ENCODE peak calls at places on chromosomes 6 and 20, in eight cellular contexts. B is AG09319, D is Peyer's patch, A is GM20000, Y is adrenal gland, M is type B pancreatic cell, P is natural killer cell, I is Calu3. L is an unnamed sample.
A peak's percentile ranks its signal among the peaks of the same experiment; 100 is the strongest.

GRCh38 chr6:126625019-126625418 is 285.1 kb downstream of the CENPW start:
- DNase-seq in B (no peak), D (no peak), A (no peak), Y (no peak), M (no peak), P (no peak), I (no peak), L (peak; percentile 45)

GRCh38 chr6:30568245-30568644 is 3.0 kb upstream of the ABCF1 start:
- DNase-seq in B (no peak), D (no peak), A (no peak), Y (no peak), M (no peak), P (no peak), I (peak; percentile 49), L (no peak)

GRCh38 chr6:124967444-124967843 is 5.2 kb downstream of the RNF217 start:
- DNase-seq in B (no peak), D (no peak), A (no peak), Y (no peak), M (no peak), P (no peak), I (no peak), L (no peak)

GRCh38 chr6:28802417-28803336 is 121.1 kb downstream of the TRIM27 start:
- DNase-seq in B (no peak), D (no peak), A (no peak), Y (no peak), M (no peak), P (no peak), I (peak; percentile 62), L (peak; percentile 92)

GRCh38 chr20:7770578-7770977 is 169.7 kb downstream of the HAO1 start:
- DNase-seq in B (no peak), D (no peak), A (no peak), Y (no peak), M (no peak), P (no peak), I (no peak), L (no peak)

GRCh38 chr20:51631011-51631950 is 88.8 kb upstream of the NFATC2 start:
- DNase-seq in B (peak; percentile 91), D (no peak), A (peak; percentile 40), Y (peak; percentile 62), M (no peak), P (no peak), I (peak; percentile 83), L (peak; percentile 96)

GRCh38 chr6:92681401-92681800 is 738.0 kb downstream of the EPHA7 start:
- DNase-seq in B (no peak), D (no peak), A (no peak), Y (no peak), M (no peak), P (no peak), I (no peak), L (no peak)

GRCh38 chr20:49989234-49990065 is 6.7 kb downstream of the SNAI1 start:
- DNase-seq in B (peak; percentile 83), D (no peak), A (no peak), Y (peak; percentile 73), M (no peak), P (no peak), I (no peak), L (peak; percentile 75)

GRCh38 chr20:41359541-41360011 is 7.0 kb downstream of the EMILIN3 start:
- DNase-seq in B (no peak), D (no peak), A (no peak), Y (no peak), M (no peak), P (no peak), I (no peak), L (no peak)

DNA sequence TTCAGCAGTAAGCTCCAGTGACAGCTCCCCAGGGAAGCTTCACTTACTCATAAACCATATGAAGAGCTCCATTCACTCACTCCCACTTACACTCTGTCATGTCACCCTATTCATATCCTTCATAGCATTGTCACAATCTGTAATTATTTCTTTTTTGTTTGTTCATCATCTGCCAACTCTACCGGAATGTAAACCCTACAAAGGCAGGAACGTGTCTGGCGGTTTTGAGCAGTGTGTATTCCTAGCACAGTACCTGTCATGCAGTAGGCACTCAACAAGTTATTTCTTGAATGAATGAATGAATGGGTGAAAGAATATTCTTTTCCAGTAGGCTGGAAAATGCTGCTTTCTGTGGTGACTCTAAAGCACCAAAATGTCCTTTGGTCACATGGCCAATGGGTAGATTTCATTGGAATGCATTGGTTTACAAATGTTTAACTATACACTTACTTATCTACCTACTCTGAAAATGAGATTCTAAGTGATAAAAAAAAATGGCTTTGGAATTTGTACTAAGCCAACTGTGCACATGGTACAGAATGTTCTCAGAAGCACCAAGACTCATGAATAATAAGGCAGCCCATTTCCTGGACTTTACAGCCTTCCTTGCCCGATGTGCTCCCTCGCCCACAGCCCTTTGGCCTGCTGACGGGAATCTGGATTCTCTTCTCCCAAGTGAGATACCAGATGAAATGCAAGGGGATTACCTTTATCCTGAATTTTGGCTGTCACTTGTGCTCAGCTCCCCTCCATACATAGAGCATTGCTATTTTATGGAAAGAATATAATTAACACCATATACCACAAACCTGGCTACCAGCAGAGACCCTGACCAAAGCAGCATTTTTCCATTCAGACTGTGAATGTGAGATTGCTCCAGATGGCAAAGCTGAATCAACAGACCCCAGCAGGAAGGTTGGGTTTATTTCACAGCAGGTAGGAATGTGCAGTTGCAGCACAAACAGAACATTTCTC is 273.3 kb downstream of the ALDH8A1 start:
- DNase-seq in B (no peak), D (peak; percentile 76), A (no peak), Y (no peak), M (no peak), P (no peak), I (no peak), L (peak; percentile 83)
- TF ChIP-seq CTCF in B (no peak), D (peak; percentile 23), A (no peak), Y (no peak), M (no peak), P (no peak), I (no peak), L (no peak)

DNA sequence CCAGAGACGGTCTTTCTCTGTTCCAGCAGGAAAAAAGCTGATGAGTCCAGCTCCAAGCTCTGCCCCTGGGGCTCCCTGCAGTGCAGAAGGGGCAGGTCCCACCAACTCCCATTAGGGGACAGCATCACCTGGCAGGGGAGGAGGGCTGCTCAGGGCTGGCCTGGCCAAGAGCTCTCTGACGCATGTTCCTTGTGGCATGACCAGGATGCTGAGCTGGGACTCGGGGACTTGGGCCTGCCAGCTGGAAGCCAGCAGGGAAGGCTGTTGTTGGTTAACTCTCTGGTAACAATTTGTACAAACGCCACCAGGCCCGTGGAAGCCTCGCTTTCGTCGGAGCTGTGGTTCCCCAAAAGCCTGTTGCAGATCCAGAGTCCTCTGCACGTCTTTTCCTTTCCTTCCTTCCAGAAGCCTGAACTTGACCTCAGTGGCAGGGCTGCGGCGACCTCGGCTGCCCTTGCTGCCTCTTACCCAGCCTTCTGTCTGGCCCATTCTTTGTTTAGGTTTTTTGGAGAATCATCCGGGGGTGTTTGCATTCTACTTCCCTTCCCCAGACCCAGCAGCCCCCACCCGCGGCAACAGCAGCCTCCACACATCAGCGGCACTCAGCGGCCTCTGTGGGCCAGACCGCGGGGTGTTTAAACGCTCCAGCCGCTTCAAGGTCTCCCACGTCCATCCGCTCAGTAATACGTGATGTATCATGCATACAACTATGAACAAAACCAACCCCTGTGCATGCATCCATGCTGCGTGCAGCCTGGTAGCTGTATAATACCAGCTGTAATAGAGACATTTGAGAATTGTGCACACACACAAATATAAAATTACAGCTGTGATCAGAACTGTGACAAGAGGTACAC is 63.3 kb downstream of the GNAS-AS1 start:
- DNase-seq in B (no peak), D (peak; percentile 24), A (no peak), Y (no peak), M (no peak), P (no peak), I (no peak), L (no peak)
- TF ChIP-seq CTCF in B (no peak), D (no peak), A (no peak), Y (no peak), M (no peak), P (no peak), I (no peak), L (no peak)

DNA sequence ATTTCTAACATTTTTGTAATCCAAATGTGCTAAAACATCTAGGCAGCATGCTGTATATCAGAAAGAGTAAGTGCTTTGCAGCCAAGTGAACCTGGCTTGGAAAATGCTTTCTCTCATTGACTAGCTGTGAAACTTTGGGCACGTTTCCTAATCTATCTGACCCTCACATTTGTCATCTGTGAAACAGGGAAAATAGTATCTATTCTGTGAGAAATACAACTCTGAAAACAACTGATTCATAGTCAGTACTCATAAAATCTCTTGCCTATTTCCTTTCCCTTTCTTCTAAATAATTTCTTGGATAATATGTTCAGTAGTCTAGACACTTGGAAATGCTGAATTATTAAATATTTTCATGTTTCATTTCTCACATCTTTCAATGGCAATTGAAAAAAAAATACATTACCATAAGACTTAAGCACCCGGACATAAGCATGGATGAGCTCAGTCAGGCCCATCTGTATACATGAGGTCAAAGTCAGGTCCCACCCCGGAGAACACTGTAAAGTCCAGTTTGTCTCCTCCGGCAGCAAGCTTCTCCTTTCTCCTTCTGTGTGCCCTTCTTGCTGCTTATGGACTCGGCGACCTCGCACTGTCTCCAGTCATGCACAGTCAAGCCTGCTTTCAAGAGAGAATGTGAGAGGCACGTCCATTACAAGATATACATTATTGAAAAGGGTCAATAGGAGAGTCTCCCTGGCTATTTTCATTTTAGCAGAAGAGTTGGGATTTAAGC is 455.0 kb upstream of the SOX4 start:
- DNase-seq in B (no peak), D (no peak), A (no peak), Y (no peak), M (no peak), P (no peak), I (no peak), L (no peak)
- TF ChIP-seq CTCF in B (no peak), D (no peak), A (no peak), Y (no peak), M (no peak), P (no peak), I (no peak), L (no peak)

DNA sequence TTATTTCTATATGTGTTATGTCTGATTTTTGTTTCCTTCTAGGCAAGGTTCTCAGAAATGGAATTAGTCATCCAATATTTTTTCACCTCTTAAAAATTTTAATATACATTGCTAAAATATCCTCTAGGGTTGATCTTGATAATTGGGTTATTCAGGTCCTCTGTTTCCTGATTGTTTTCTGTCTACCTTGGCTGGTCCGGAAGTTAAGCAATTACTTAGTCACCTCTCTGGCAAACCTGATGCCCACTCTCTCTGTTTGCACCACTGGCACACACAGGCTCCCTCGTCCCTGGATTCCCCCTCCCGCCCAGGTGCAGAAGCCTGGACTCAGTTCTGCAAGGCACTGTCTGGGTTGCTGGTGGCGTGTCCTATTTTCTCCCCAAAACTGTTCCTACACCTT is 27.7 kb downstream of the CST9L start:
- DNase-seq in B (no peak), D (no peak), A (no peak), Y (no peak), M (no peak), P (no peak), I (peak; percentile 1), L (no peak)
- TF ChIP-seq CTCF in B (no peak), D (no peak), A (no peak), Y (no peak), M (no peak), P (no peak), I (no peak), L (no peak)

GRCh38 chr20:58213112-58213511 is 15.3 kb downstream of the ANKRD60 start:
- DNase-seq in B (no peak), D (peak; percentile 10), A (no peak), Y (no peak), M (no peak), P (no peak), I (no peak), L (no peak)
- TF ChIP-seq CTCF in B (no peak), D (no peak), A (no peak), Y (no peak), M (no peak), P (no peak), I (no peak), L (peak; percentile 20)

L was measured in A673.